ENCODE peak calls at places on chromosomes 16 and 17, in four cellular contexts. X is cardiac fibroblast, F is kidney epithelial cell, B is nucleus accumbens. W is an unnamed sample.

GRCh38 chr16:813204-813915 is 12.8 kb upstream of the GNG13 start:
- DNase-seq in X (peak), F (no peak), B (peak), W (peak)

GRCh38 chr17:67467500-67468481 is 90.7 kb downstream of the PITPNC1 start:
- DNase-seq in X (no peak), F (no peak), B (no peak), W (no peak)

GRCh38 chr16:66845791-66846221 is 1.6 kb downstream of the CA7 start:
- DNase-seq in X (no peak), F (no peak), B (no peak), W (no peak)

GRCh38 chr17:67624886-67625656 is 92.7 kb upstream of the NOL11 start:
- DNase-seq in X (no peak), F (no peak), B (no peak), W (no peak)

GRCh38 chr17:69575346-69575761 is 160.9 kb downstream of the MAP2K6 start:
- DNase-seq in X (peak), F (peak), B (no peak), W (no peak)

GRCh38 chr16:8808613-8809353 is 11.1 kb downstream of the PMM2 start:
- DNase-seq in X (no peak), F (no peak), B (no peak), W (no peak)

GRCh38 chr17:10380631-10381408 is 8.0 kb upstream of the MYH13 start:
- DNase-seq in X (peak), F (no peak), B (no peak), W (no peak)

GRCh38 chr17:28978565-28978964 is 27.2 kb upstream of the PHF12 start:
- DNase-seq in X (no peak), F (no peak), B (no peak), W (no peak)

GRCh38 chr16:28320741-28321140 is 28.4 kb downstream of the SBK1 start:
- DNase-seq in X (no peak), F (no peak), B (no peak), W (no peak)

GRCh38 chr17:77700165-77700881 is 258.2 kb upstream of the TNRC6C start:
- DNase-seq in X (no peak), F (no peak), B (no peak), W (no peak)

GRCh38 chr16:54627616-54628015 is 303.0 kb upstream of the IRX5 start:
- DNase-seq in X (peak), F (no peak), B (no peak), W (no peak)

GRCh38 chr17:2157081-2157480 is 102.2 kb downstream of the HIC1 start:
- DNase-seq in X (peak), F (no peak), B (no peak), W (no peak)

GRCh38 chr17:2171725-2172446 is 117.0 kb downstream of the HIC1 start:
- DNase-seq in X (peak), F (no peak), B (no peak), W (no peak)

GRCh38 chr17:47701603-47702002 is 7.6 kb downstream of the TBKBP1 start:
- DNase-seq in X (no peak), F (no peak), B (no peak), W (no peak)

GRCh38 chr16:57750796-57751538 is 15.4 kb downstream of the KATNB1 start:
- DNase-seq in X (no peak), F (no peak), B (no peak), W (no peak)

GRCh38 chr16:25151996-25152395 is 40.5 kb downstream of the LCMT1 start:
- DNase-seq in X (peak), F (peak), B (no peak), W (no peak)

GRCh38 chr17:27620721-27621120 is 10.3 kb upstream of the LGALS9 start:
- DNase-seq in X (no peak), F (no peak), B (no peak), W (no peak)

GRCh38 chr17:5123343-5124124 is 7.7 kb downstream of the USP6 start:
- DNase-seq in X (no peak), F (no peak), B (no peak), W (no peak)

GRCh38 chr16:72922714-72923113 is 125.2 kb downstream of the ZFHX3 start:
- DNase-seq in X (no peak), F (no peak), B (no peak), W (no peak)

GRCh38 chr16:30910427-30911029 is 12.8 kb upstream of the FBXL19 start:
- DNase-seq in X (no peak), F (no peak), B (no peak), W (no peak)

GRCh38 chr16:69311533-69312388 is 611 bp downstream of the VPS4A start:
- DNase-seq in X (peak), F (no peak), B (no peak), W (peak)

GRCh38 chr16:82603784-82604411 is 22.9 kb upstream of the CDH13 start:
- DNase-seq in X (peak), F (no peak), B (no peak), W (no peak)

GRCh38 chr17:60514053-60514452 is 12.0 kb downstream of the APPBP2 start:
- DNase-seq in X (no peak), F (no peak), B (no peak), W (no peak)

GRCh38 chr16:65105173-65105572 is 16.7 kb downstream of the CDH11 start:
- DNase-seq in X (no peak), F (no peak), B (no peak), W (no peak)

GRCh38 chr17:82449883-82450356 is 632 bp downstream of the CYBC1 start:
- DNase-seq in X (no peak), F (no peak), B (no peak), W (peak)

GRCh38 chr17:74344658-74345057 is 17.0 kb downstream of the BTBD17 start:
- DNase-seq in X (no peak), F (no peak), B (no peak), W (no peak)

GRCh38 chr16:68234188-68235104 is 1.5 kb downstream of the ESRP2 start:
- DNase-seq in X (peak), F (no peak), B (no peak), W (no peak)

GRCh38 chr16:73171380-73171779 is 123.5 kb upstream of the ZFHX3 start:
- DNase-seq in X (no peak), F (no peak), B (no peak), W (no peak)

GRCh38 chr16:85249830-85250455 is 137.7 kb upstream of the CIBAR2 start:
- DNase-seq in X (no peak), F (no peak), B (peak), W (no peak)

GRCh38 chr16:47523342-47524006 is 62.3 kb downstream of the PHKB start:
- DNase-seq in X (no peak), F (peak), B (no peak), W (no peak)

GRCh38 chr17:8479431-8479947 is 43.8 kb downstream of the NDEL1 start:
- DNase-seq in X (peak), F (no peak), B (peak), W (no peak)